ENCODE peak calls at places on chromosomes 13 and 19, in six cellular contexts. I is SK-N-SH, G is HCT116, R is endothelial cell of umbilical vein, F is HepG2, D is GM12878. N is an unnamed sample.

GRCh38 chr13:22800726-22801401 is 379.9 kb upstream of the SGCG start:
- DNase-seq in I (no peak), G (no peak), R (no peak), F (no peak), D (peak), N (no peak)

GRCh38 chr19:4161415-4162077 is 8.1 kb downstream of the CREB3L3 start:
- DNase-seq in I (no peak), G (no peak), R (no peak), F (no peak), D (no peak), N (no peak)

GRCh38 chr13:31859546-31859945 is 120.2 kb downstream of the RXFP2 start:
- DNase-seq in I (no peak), G (no peak), R (no peak), F (no peak), D (no peak), N (no peak)

GRCh38 chr13:27130223-27131015 is 41.2 kb downstream of the USP12 start:
- DNase-seq in I (no peak), G (no peak), R (no peak), F (no peak), D (no peak), N (no peak)

GRCh38 chr19:6402834-6403608 is 10.1 kb upstream of the GTF2F1 start:
- DNase-seq in I (no peak), G (no peak), R (peak), F (peak), D (no peak), N (no peak)

GRCh38 chr19:887072-887471 is 5.9 kb downstream of the MED16 start:
- DNase-seq in I (peak), G (no peak), R (no peak), F (peak), D (no peak), N (no peak)

GRCh38 chr13:94312511-94313191 is 166.8 kb downstream of the DCT start:
- DNase-seq in I (no peak), G (no peak), R (no peak), F (no peak), D (peak), N (no peak)

GRCh38 chr13:49664606-49665005 is 26.7 kb downstream of the EBPL start:
- DNase-seq in I (no peak), G (no peak), R (no peak), F (no peak), D (no peak), N (no peak)

GRCh38 chr19:27796073-27796472 is 1416.9 kb downstream of the UQCRFS1 start:
- DNase-seq in I (no peak), G (no peak), R (no peak), F (no peak), D (no peak), N (no peak)

GRCh38 chr13:97468331-97468730 is 34.4 kb downstream of the RAP2A start:
- DNase-seq in I (peak), G (no peak), R (no peak), F (peak), D (no peak), N (no peak)

GRCh38 chr19:8517551-8518442 is 3.8 kb upstream of the ZNF414 start:
- DNase-seq in I (no peak), G (no peak), R (no peak), F (no peak), D (no peak), N (no peak)

GRCh38 chr13:39407786-39408185 is 195.2 kb downstream of the LHFPL6 start:
- DNase-seq in I (no peak), G (no peak), R (no peak), F (no peak), D (no peak), N (no peak)

GRCh38 chr13:98503175-98504028 is 73.5 kb downstream of the STK24 start:
- DNase-seq in I (no peak), G (no peak), R (no peak), F (no peak), D (no peak), N (no peak)

GRCh38 chr19:23222998-23223652 is 27.1 kb downstream of the ZNF724 start:
- DNase-seq in I (no peak), G (no peak), R (no peak), F (peak), D (no peak), N (no peak)

GRCh38 chr13:39612023-39612637 is 9.1 kb upstream of the LHFPL6 start:
- DNase-seq in I (peak), G (peak), R (peak), F (peak), D (no peak), N (peak)

GRCh38 chr13:106520205-106521004 is 15.1 kb downstream of the EFNB2 start:
- DNase-seq in I (no peak), G (no peak), R (peak), F (no peak), D (no peak), N (no peak)

DNA sequence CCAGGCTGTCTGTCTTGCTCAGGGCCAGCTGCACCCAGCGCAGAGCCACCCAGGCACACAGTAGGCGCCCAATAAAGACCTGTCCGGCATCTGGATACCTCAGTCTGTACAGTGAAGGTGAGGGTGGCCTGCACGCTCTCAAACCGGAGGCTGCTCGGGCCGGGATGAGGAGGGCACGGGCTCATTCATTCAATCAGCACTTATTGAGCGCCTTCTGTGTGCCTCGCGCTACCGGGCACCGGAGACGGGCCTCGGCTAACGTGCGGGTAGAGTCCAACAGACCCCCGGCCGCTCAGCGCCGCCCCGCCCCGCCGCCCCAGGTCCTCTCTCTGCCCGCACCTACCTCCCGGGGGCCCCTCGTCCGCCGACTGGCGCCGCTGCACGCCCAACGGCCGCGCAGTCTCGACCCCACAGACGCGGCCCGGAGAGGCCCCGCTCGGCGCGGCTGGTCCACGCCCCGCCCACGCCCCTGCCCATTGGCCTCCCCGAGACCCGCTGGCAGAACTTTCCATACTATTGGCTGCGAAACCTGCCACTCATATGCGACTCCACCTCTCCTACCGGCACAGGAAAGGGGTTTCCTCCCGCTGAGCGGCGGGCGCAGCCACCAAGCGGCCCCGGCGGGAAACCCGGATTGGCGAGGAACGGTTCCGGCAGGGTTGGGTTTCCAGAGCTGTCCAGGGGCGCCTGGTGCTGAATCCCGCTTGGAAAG is at the start of gene SLC39A3:
- DNase-seq in I (peak), G (peak), R (peak), F (peak), D (peak), N (peak)
- TF ChIP-seq POLR2AphosphoS5 in I (peak), G (peak), R (peak), F (no peak), D (peak), N (peak)

DNA sequence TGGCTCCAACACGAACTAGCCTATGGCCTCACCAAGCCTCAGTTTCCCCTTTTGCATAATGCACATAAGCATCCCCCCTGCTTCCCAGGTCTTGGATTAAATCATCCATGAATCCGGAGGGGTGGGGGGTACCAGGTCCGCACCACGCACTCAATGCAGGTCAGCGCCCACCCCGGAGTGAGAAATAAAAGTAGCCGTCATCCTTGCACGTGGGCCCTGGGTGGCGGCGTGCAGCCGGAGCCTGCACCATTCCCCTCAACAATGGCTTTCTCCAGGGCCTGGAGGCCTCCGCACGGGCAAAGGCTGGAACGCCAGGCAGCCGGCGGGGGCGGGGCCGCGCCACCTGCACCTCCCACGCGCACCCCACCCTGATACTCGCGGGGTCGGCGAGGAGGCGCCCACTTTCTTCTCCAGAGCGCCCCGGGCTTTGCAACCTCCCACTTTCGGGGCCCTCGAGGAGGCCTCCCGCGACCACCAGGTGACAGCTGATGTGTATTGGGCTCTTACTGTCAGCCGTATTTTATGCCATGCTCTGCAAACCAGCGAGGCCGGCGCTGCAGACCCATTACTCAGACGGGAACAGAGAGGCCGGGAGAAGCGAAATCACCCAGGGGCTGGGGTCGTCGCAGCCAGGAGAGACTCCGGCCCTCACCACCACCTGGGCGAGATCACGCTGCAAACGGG is 767 bp upstream of the GADD45B start:
- DNase-seq in I (peak), G (no peak), R (peak), F (no peak), D (no peak), N (no peak)
- H3K9ac ChIP-seq in I (peak), G (peak), R (peak), F (peak), D (peak), N (no peak)

GRCh38 chr13:109869312-109870237 is 83.2 kb upstream of the IRS2 start:
- DNase-seq in I (peak), G (no peak), R (peak), F (no peak), D (no peak), N (no peak)
- TF ChIP-seq POLR2AphosphoS5 in I (peak), G (no peak), R (no peak), F (no peak), D (no peak), N (no peak)

GRCh38 chr13:96248103-96248502 is 158.2 kb downstream of the HS6ST3 start:
- DNase-seq in I (no peak), G (no peak), R (no peak), F (no peak), D (no peak), N (no peak)

DNA sequence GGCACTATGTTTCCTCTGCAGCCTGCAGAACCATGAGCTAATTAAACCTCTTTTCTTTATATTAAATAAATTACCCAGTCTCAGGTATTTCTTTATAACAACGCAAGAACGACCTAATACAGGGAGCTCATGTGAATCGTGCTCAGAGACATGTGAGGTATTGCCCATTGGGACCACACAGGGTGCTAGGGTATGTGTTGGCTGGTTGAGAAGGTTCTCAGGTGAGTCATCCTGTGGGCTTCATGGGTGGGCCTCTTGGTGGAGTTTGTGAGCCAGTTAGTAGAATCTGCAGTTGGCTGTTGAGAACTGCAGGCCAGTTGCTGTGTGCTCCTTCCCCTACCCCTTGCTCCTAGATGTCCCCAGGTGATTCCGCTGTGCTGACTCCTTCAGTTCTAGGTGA is 163.0 kb downstream of the HS6ST3 start:
- DNase-seq in I (no peak), G (no peak), R (no peak), F (no peak), D (no peak), N (no peak)
- H3K9ac ChIP-seq in I (no peak), G (no peak), R (no peak), F (no peak), D (no peak), N (no peak)

GRCh38 chr19:13765395-13766094 is 1.2 kb downstream of the MRI1 start:
- DNase-seq in I (peak), G (no peak), R (no peak), F (peak), D (no peak), N (no peak)

GRCh38 chr19:13763300-13763699 is 1.0 kb upstream of the MRI1 start:
- DNase-seq in I (no peak), G (no peak), R (no peak), F (no peak), D (no peak), N (no peak)

GRCh38 chr19:13762635-13763235 is 1.6 kb upstream of the MRI1 start:
- DNase-seq in I (no peak), G (no peak), R (no peak), F (no peak), D (no peak), N (no peak)

GRCh38 chr19:13764821-13765394 is 586 bp downstream of the MRI1 start:
- DNase-seq in I (peak), G (no peak), R (no peak), F (no peak), D (no peak), N (no peak)

GRCh38 chr19:13764101-13764807 is at the start of gene MRI1:
- DNase-seq in I (peak), G (no peak), R (peak), F (peak), D (no peak), N (no peak)
- TF ChIP-seq POLR2AphosphoS5 in I (peak), G (peak), R (peak), F (peak), D (peak), N (peak)

GRCh38 chr19:38262585-38263268 is 1.6 kb upstream of the SPINT2 start:
- DNase-seq in I (no peak), G (no peak), R (no peak), F (no peak), D (no peak), N (no peak)

GRCh38 chr19:38266070-38266469 is 1.7 kb downstream of the SPINT2 start:
- DNase-seq in I (no peak), G (no peak), R (no peak), F (no peak), D (no peak), N (no peak)

GRCh38 chr19:38263696-38264485 is 482 bp upstream of the SPINT2 start:
- DNase-seq in I (peak), G (peak), R (no peak), F (peak), D (no peak), N (no peak)

GRCh38 chr19:38265213-38265861 is 964 bp downstream of the SPINT2 start:
- DNase-seq in I (no peak), G (no peak), R (no peak), F (no peak), D (no peak), N (no peak)

DNA sequence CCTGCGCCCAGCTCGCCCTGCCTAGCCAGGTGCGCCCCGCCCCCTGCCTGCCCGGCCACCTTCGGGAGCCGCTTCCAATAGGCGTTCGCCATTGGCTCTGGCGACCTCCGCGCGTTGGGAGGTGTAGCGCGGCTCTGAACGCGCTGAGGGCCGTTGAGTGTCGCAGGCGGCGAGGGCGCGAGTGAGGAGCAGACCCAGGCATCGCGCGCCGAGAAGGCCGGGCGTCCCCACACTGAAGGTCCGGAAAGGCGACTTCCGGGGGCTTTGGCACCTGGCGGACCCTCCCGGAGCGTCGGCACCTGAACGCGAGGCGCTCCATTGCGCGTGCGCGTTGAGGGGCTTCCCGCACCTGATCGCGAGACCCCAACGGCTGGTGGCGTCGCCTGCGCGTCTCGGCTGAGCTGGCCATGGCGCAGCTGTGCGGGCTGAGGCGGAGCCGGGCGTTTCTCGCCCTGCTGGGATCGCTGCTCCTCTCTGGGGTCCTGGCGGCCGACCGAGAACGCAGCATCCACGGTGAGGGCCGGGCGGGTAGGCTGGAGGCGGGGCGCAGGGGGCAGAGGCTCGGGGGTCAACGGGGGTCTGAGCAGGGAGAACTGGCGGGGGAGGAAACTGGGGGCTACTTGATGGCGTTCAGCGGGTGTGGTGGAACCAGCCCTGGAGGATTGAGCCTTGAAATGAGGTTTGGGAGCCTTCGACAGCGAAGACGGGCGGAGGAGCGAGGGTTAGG is at the start of gene SPINT2:
- DNase-seq in I (peak), G (peak), R (no peak), F (no peak), D (no peak), N (no peak)
- H3K9ac ChIP-seq in I (no peak), G (peak), R (peak), F (no peak), D (peak), N (no peak)

DNA sequence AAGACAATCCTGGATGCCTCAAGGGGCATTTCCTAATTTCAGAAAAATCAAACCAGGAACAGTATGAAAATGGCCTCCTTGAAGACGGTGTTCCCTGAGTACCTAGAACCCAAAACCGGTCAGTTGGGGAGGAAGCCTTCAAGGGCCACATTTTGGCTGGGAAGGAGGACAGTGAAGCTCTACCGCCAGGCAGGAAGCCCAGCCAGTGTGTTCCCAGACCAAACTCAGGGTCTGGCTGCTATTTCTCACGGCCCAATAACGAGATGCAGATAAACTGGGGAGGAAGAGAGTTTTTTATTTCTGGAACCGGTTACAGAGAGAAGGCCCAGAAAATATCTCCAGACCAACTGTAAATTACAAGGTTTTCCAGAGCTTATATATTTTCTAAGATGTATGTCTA is 24.3 kb upstream of the CEACAM21 start:
- DNase-seq in I (no peak), G (no peak), R (no peak), F (no peak), D (no peak), N (no peak)
- TF ChIP-seq POLR2AphosphoS5 in I (no peak), G (no peak), R (no peak), F (no peak), D (no peak), N (no peak)

GRCh38 chr19:10339977-10340376 is 553 bp upstream of the ICAM3 start:
- DNase-seq in I (no peak), G (no peak), R (no peak), F (no peak), D (no peak), N (no peak)
- H3K9ac ChIP-seq in I (no peak), G (no peak), R (no peak), F (no peak), D (peak), N (no peak)

GRCh38 chr19:53577968-53578367 is 40.0 kb downstream of the ZNF331 start:
- DNase-seq in I (no peak), G (no peak), R (no peak), F (no peak), D (no peak), N (no peak)
- TF ChIP-seq POLR2AphosphoS5 in I (no peak), G (no peak), R (no peak), F (no peak), D (no peak), N (no peak)

GRCh38 chr13:50990540-50991506 is 81.2 kb downstream of the RNASEH2B start:
- DNase-seq in I (peak), G (no peak), R (peak), F (no peak), D (no peak), N (no peak)

GRCh38 chr13:50993908-50994307 is 84.3 kb downstream of the RNASEH2B start:
- DNase-seq in I (no peak), G (no peak), R (no peak), F (no peak), D (no peak), N (peak)

GRCh38 chr13:50990050-50990449 is 80.5 kb downstream of the RNASEH2B start:
- DNase-seq in I (no peak), G (no peak), R (no peak), F (no peak), D (no peak), N (no peak)

GRCh38 chr13:50993371-50993770 is 83.8 kb downstream of the RNASEH2B start:
- DNase-seq in I (no peak), G (no peak), R (no peak), F (no peak), D (no peak), N (no peak)

DNA sequence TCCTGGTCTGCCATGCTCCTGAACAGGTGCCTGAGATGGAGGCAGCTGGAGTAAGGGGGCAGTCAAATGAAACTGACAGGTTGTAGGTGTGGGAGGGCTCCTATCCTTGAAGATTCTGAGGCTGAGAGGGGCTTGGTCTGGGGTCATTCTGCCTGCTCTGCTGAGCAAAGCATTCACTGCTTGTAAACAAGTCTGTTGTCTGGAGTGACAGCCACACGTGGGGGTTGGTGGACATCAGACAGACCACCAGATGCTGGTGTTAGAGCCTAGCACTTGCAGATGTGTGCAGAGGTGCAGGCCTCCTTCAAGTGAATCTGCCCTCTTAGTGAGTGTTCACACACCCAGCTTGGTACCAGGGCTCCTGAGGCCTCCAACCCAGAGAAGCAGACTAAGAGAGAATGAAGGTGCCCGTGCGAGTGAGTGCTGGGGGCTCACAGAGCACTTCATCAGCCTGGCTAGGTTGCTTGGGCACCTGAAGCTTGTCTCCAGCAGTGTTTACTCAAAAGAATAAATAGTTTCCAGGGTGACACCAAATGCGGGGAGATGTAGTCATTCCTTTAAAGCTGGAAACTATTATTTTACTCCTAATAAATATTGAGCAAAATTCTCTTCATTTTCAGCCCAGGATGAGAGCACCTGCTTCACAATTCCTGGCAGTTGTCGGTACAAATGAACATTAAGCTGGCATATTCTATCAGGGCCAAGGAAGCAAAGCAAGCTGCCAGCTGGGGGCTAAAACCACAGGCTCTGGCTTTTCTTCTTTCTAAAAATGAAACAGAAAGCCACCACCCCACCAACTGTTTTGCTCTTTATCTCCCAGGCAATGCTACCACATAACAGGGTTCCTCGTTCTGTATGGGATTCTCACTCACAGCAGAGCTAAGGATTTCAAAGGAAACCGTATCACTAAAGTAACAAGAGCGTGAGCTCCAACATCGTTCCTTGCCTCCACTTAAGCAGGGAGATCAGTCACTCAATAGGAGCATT is 82.3 kb downstream of the RNASEH2B start:
- DNase-seq in I (no peak), G (no peak), R (no peak), F (no peak), D (peak), N (no peak)
- H3K9ac ChIP-seq in I (no peak), G (no peak), R (no peak), F (no peak), D (no peak), N (no peak)